ENCODE peak calls at places on chromosomes 13 and 19, in five cellular contexts. P, T, G, U and X are unnamed samples.
A peak's percentile ranks its signal among the peaks of the same experiment; 100 is the strongest.

GRCh38 chr13:34201050-34201913 is 383.3 kb downstream of the RFC3 start:
- DNase-seq in P (no peak), T (no peak), G (no peak), U (no peak), X (peak; percentile 89)

GRCh38 chr13:54980651-54981050 is 1952.0 kb downstream of the OLFM4 start:
- DNase-seq in P (no peak), T (no peak), G (no peak), U (no peak), X (no peak)

GRCh38 chr19:19064811-19065745 is 1.3 kb downstream of the SLC25A42 start:
- DNase-seq in P (peak; percentile 28), T (no peak), G (no peak), U (no peak), X (no peak)

GRCh38 chr13:77390391-77390790 is 63.5 kb upstream of the MYCBP2 start:
- DNase-seq in P (no peak), T (no peak), G (peak; percentile 67), U (no peak), X (no peak)

GRCh38 chr13:37884674-37885073 is 15.1 kb upstream of the TRPC4 start:
- DNase-seq in P (no peak), T (no peak), G (no peak), U (no peak), X (no peak)

GRCh38 chr19:16160943-16161560 is 12.3 kb downstream of the CIB3 start:
- DNase-seq in P (no peak), T (no peak), G (no peak), U (no peak), X (peak; percentile 54)

GRCh38 chr19:6765738-6766356 is 1.4 kb downstream of the SH2D3A start:
- DNase-seq in P (no peak), T (no peak), G (no peak), U (no peak), X (peak; percentile 44)

GRCh38 chr13:49791214-49791752 is 1.2 kb downstream of the KPNA3 start:
- DNase-seq in P (peak; percentile 1), T (no peak), G (no peak), U (no peak), X (peak; percentile 44)

GRCh38 chr13:75326173-75327131 is 155.5 kb downstream of the TBC1D4 start:
- DNase-seq in P (peak; percentile 72), T (no peak), G (no peak), U (no peak), X (no peak)

DNA sequence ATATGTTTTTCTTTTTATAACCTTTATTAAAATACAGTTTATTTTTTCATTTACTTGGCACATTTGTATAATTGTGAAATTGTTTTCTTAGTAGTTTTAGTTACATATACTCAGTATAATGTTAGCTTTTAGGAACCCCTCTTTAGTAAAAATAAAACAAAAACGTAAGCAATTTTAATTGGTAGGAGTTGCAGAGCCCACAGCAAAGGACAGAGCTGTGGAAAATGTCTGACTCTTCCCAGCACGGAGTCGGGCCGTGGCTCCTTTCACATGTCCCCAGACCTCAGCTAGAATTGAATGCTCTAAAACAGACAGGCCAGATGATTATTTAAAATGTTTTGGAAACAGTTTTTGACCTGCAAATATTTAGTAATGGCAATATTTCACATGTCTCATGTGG is 27.9 kb upstream of the CEACAM21 start:
- DNase-seq in P (no peak), T (no peak), G (no peak), U (no peak), X (no peak)
- H3K4me3 ChIP-seq in P (no peak overlapping the region), T (no peak overlapping the region), G (no peak overlapping the region), U (no peak overlapping the region), X (no peak overlapping the region)

DNA sequence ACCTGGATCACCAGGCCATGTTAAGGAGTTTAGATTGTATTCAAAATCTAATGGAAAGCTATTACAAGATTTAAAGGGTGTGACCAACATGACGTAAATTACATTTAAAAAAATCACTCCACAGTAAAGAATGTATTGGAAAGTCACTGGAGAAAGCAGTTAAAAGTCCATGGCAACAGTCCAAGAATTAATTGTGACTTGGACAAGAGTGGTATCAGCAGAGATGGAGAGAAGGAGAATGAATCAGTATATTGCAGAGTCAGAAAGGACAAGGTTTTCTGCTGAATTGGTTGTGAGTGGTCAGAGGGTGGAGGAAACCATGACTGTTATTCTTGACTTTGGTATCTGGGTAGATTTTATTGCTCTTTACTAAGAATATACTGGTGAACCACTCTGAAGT is 535.2 kb upstream of the SLITRK1 start:
- DNase-seq in P (no peak), T (no peak), G (no peak), U (no peak), X (no peak)
- H3K4me3 ChIP-seq in P (no peak overlapping the region), T (no peak overlapping the region), G (no peak overlapping the region), U (no peak overlapping the region), X (no peak overlapping the region)

GRCh38 chr13:47707414-47707813 is 293.7 kb downstream of the SUCLA2 start:
- DNase-seq in P (no peak), T (no peak), G (no peak), U (no peak), X (no peak)
- H3K4me3 ChIP-seq in P (no peak overlapping the region), T (no peak overlapping the region), G (no peak overlapping the region), U (no peak overlapping the region), X (no peak overlapping the region)

GRCh38 chr19:41442473-41443360 is at the start of gene ERICH4:
- DNase-seq in P (no peak), T (no peak), G (no peak), U (no peak), X (no peak)
- H3K4me3 ChIP-seq in P (no peak within 1 kb of the TSS), T (no peak within 1 kb of the TSS), G (no peak within 1 kb of the TSS), U (no peak within 1 kb of the TSS), X (no peak within 1 kb of the TSS)